ENCODE peak calls at places on chromosomes 13 and 19, in five cellular contexts. One of them, this sample, is unnamed.

GRCh38 chr19:5652261-5652660 is 28.1 kb downstream of the MICOS13 start:
- DNase-seq in SK-N-SH: no peak
- DNase-seq in HepG2: no peak
- DNase-seq in HCT116: no peak
- DNase-seq in H1: no peak
- DNase-seq in this sample: no peak

GRCh38 chr19:37695144-37695899 is 24.2 kb downstream of the ZNF607 start:
- DNase-seq in SK-N-SH: no peak
- DNase-seq in HepG2: no peak
- DNase-seq in HCT116: no peak
- DNase-seq in H1: no peak
- DNase-seq in this sample: no peak

GRCh38 chr19:11578342-11579142 is 1.1 kb upstream of the ACP5 start:
- DNase-seq in H1: no peak
- DNase-seq in SK-N-SH: peak
- DNase-seq in HCT116: no peak
- DNase-seq in HepG2: peak
- DNase-seq in this sample: no peak

GRCh38 chr13:43261018-43261417 is 237.6 kb downstream of the DNAJC15 start:
- DNase-seq in HepG2: no peak
- DNase-seq in HCT116: no peak
- DNase-seq in H1: no peak
- DNase-seq in SK-N-SH: no peak
- DNase-seq in this sample: no peak

GRCh38 chr19:42254083-42254849 is 662 bp downstream of the ERF start:
- DNase-seq in HepG2: peak
- DNase-seq in SK-N-SH: peak
- DNase-seq in HCT116: no peak
- DNase-seq in H1: no peak
- DNase-seq in this sample: no peak

GRCh38 chr13:98144501-98145350 is 1.8 kb downstream of the FARP1 start:
- DNase-seq in SK-N-SH: peak
- DNase-seq in HCT116: peak
- DNase-seq in HepG2: peak
- DNase-seq in H1: no peak
- DNase-seq in this sample: no peak

GRCh38 chr19:35045667-35046300 is 4.3 kb downstream of the HPN start:
- DNase-seq in H1: no peak
- DNase-seq in HepG2: no peak
- DNase-seq in HCT116: no peak
- DNase-seq in SK-N-SH: peak
- DNase-seq in this sample: peak

GRCh38 chr19:55546822-55547614 is 1.7 kb upstream of the SBK3 start:
- DNase-seq in H1: no peak
- DNase-seq in HCT116: no peak
- DNase-seq in HepG2: peak
- DNase-seq in SK-N-SH: no peak
- DNase-seq in this sample: no peak

GRCh38 chr19:11373166-11373884 is 1.1 kb upstream of the SWSAP1 start:
- DNase-seq in H1: no peak
- DNase-seq in SK-N-SH: peak
- DNase-seq in HepG2: no peak
- DNase-seq in HCT116: no peak
- DNase-seq in this sample: peak

GRCh38 chr13:75637101-75637774 is 1.1 kb downstream of the LMO7 start:
- DNase-seq in H1: no peak
- DNase-seq in SK-N-SH: peak
- DNase-seq in HCT116: no peak
- DNase-seq in HepG2: no peak
- DNase-seq in this sample: no peak

GRCh38 chr13:101512650-101513049 is 60.2 kb downstream of the ITGBL1 start:
- DNase-seq in HCT116: no peak
- DNase-seq in H1: no peak
- DNase-seq in HepG2: no peak
- DNase-seq in SK-N-SH: no peak
- DNase-seq in this sample: no peak

GRCh38 chr13:20128459-20128927 is 32.4 kb downstream of the GJA3 start:
- DNase-seq in HepG2: peak
- DNase-seq in SK-N-SH: peak
- DNase-seq in H1: no peak
- DNase-seq in HCT116: no peak
- DNase-seq in this sample: peak

GRCh38 chr13:59442946-59443345 is 720.8 kb downstream of the DIAPH3 start:
- DNase-seq in SK-N-SH: no peak
- DNase-seq in H1: no peak
- DNase-seq in HCT116: no peak
- DNase-seq in HepG2: no peak
- DNase-seq in this sample: no peak

GRCh38 chr19:39645800-39646411 is 9.8 kb upstream of the LGALS16 start:
- DNase-seq in H1: no peak
- DNase-seq in SK-N-SH: no peak
- DNase-seq in HepG2: peak
- DNase-seq in HCT116: no peak
- DNase-seq in this sample: no peak

GRCh38 chr13:51122868-51123267 is 11.8 kb upstream of the C13orf42 start:
- DNase-seq in HCT116: no peak
- DNase-seq in HepG2: peak
- DNase-seq in SK-N-SH: no peak
- DNase-seq in H1: no peak
- DNase-seq in this sample: no peak

GRCh38 chr19:6229951-6230712 is 49.6 kb downstream of the MLLT1 start:
- DNase-seq in HepG2: no peak
- DNase-seq in SK-N-SH: no peak
- DNase-seq in H1: no peak
- DNase-seq in HCT116: peak
- DNase-seq in this sample: no peak

GRCh38 chr19:18208098-18208951 is 4.5 kb upstream of the RAB3A start:
- DNase-seq in HCT116: no peak
- DNase-seq in H1: no peak
- DNase-seq in SK-N-SH: peak
- DNase-seq in HepG2: no peak
- DNase-seq in this sample: peak

GRCh38 chr13:109344552-109345157 is 441.7 kb downstream of the IRS2 start:
- DNase-seq in H1: no peak
- DNase-seq in HepG2: peak
- DNase-seq in HCT116: no peak
- DNase-seq in SK-N-SH: peak
- DNase-seq in this sample: no peak

GRCh38 chr19:34655651-34656050 is 21.3 kb downstream of the SCGB2B2 start:
- DNase-seq in H1: no peak
- DNase-seq in SK-N-SH: no peak
- DNase-seq in HepG2: no peak
- DNase-seq in HCT116: no peak
- DNase-seq in this sample: no peak

GRCh38 chr13:20301391-20302071 is 69.4 kb upstream of the GJB6 start:
- DNase-seq in SK-N-SH: no peak
- DNase-seq in H1: no peak
- DNase-seq in HepG2: no peak
- DNase-seq in HCT116: no peak
- DNase-seq in this sample: no peak

GRCh38 chr13:86945596-86945995 is 725.6 kb upstream of the SLITRK5 start:
- DNase-seq in H1: no peak
- DNase-seq in HCT116: no peak
- DNase-seq in HepG2: no peak
- DNase-seq in SK-N-SH: no peak
- DNase-seq in this sample: no peak

GRCh38 chr19:17095141-17095919 is 19.8 kb downstream of the MYO9B start:
- DNase-seq in H1: no peak
- DNase-seq in SK-N-SH: no peak
- DNase-seq in HCT116: no peak
- DNase-seq in HepG2: no peak
- DNase-seq in this sample: no peak

DNA sequence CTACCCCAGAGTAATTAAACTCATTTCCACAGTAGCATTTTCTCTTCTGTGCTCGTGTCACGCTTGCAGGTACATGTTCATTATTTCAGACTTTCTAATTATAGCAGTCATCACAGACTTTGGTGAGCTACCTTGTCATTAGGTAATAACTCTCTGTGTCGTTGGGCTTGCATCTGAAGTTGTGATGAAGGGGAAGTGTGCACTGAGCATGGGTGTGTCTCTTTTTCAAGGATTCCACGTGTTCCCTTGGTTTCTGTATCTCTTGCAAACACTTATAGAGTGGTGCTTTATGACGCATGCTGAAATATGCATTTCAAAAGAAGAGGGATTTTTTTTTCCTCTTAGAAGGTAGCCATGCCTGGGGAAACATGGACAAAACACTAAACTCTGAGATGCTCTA is 69.2 kb downstream of the MTUS2 start:
- DNase-seq in HepG2: no peak
- DNase-seq in H1: no peak
- DNase-seq in SK-N-SH: no peak
- DNase-seq in HCT116: no peak
- DNase-seq in this sample: no peak
- TF ChIP-seq JUND in HepG2: no peak
- TF ChIP-seq JUND in H1: no peak
- TF ChIP-seq JUND in SK-N-SH: no peak
- TF ChIP-seq JUND in HCT116: no peak
- TF ChIP-seq JUND in this sample: no peak

GRCh38 chr13:33326246-33326645 is 40.7 kb upstream of the STARD13 start:
- DNase-seq in SK-N-SH: no peak
- DNase-seq in H1: no peak
- DNase-seq in HepG2: no peak
- DNase-seq in HCT116: no peak
- DNase-seq in this sample: no peak

GRCh38 chr13:33323766-33324525 is 38.4 kb upstream of the STARD13 start:
- DNase-seq in SK-N-SH: no peak
- DNase-seq in HepG2: no peak
- DNase-seq in HCT116: no peak
- DNase-seq in H1: no peak
- DNase-seq in this sample: no peak

GRCh38 chr13:33322474-33322827 is 36.9 kb upstream of the STARD13 start:
- DNase-seq in HCT116: no peak
- DNase-seq in HepG2: no peak
- DNase-seq in H1: no peak
- DNase-seq in SK-N-SH: no peak
- DNase-seq in this sample: no peak

GRCh38 chr13:33321686-33322473 is 36.3 kb upstream of the STARD13 start:
- DNase-seq in H1: no peak
- DNase-seq in SK-N-SH: no peak
- DNase-seq in HCT116: no peak
- DNase-seq in HepG2: no peak
- DNase-seq in this sample: no peak

DNA sequence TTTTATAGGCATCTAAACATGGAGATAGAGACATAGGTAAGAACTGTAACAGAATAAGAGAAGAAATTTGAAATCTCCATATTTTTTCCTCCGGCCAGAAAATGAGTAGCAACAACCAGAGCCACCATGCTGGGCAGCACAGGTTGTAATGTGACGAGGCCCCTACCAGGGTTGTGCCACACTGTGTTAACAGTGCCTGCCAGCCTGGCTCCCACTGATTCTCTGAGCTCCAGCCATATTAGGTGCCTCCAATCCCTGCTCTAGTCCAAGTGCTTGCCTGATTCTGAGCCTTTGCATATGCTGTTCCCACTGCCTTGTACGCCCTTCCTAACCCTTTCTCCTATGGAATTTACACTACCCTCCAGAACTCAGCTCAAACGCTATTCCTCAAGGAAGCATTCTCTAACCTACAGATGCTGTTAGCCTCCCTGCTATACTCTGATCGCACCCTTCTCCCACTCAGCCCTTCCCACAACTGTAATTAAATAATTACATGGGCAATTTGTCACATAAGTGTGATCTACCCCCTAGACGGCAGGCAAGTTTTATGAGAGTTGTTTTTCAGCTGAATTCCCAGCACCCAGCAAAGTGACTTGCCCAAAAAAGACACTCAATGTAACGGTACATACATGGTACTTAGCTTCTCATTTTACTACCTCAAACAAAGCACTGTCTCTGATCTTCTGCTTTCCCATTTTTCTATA is 37.6 kb upstream of the STARD13 start:
- DNase-seq in H1: no peak
- DNase-seq in HepG2: no peak
- DNase-seq in HCT116: no peak
- DNase-seq in SK-N-SH: no peak
- DNase-seq in this sample: no peak
- TF ChIP-seq JUND in H1: no peak
- TF ChIP-seq JUND in HepG2: no peak
- TF ChIP-seq JUND in HCT116: no peak
- TF ChIP-seq JUND in SK-N-SH: no peak
- TF ChIP-seq JUND in this sample: no peak

DNA sequence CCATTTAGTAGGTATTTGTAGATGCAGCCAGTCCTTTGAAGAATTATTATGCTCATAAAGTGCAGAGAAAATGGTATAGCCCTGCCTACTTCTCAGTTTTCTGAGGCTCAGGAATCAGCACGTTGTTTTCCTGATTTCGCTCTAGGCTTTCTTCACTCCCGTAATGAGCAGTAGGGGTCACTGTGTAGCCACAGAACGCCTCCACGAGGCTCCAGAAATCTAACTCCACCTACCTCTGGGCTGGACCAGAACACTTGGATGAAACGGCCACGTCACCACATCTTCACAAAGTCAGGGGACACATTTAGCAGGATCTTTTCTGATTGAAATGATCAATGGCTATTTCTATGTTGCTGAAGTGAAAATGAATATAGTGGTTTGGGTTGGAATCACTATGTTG is 49.8 kb upstream of the GTF3A start:
- DNase-seq in H1: no peak
- DNase-seq in HepG2: peak
- DNase-seq in HCT116: peak
- DNase-seq in SK-N-SH: peak
- DNase-seq in this sample: peak
- TF ChIP-seq JUND in H1: no peak
- TF ChIP-seq JUND in HepG2: no peak
- TF ChIP-seq JUND in HCT116: no peak
- TF ChIP-seq JUND in SK-N-SH: no peak
- TF ChIP-seq JUND in this sample: no peak

GRCh38 chr19:7509625-7510024 is 6.3 kb upstream of the ZNF358 start:
- DNase-seq in SK-N-SH: no peak
- DNase-seq in HCT116: no peak
- DNase-seq in HepG2: no peak
- DNase-seq in H1: no peak
- DNase-seq in this sample: no peak

GRCh38 chr19:7506385-7507328 is 9.2 kb upstream of the ZNF358 start:
- DNase-seq in HCT116: peak
- DNase-seq in SK-N-SH: peak
- DNase-seq in HepG2: peak
- DNase-seq in H1: peak
- DNase-seq in this sample: peak

GRCh38 chr19:7505682-7506384 is 10.1 kb upstream of the ZNF358 start:
- DNase-seq in H1: no peak
- DNase-seq in HepG2: no peak
- DNase-seq in SK-N-SH: peak
- DNase-seq in HCT116: no peak
- DNase-seq in this sample: no peak

GRCh38 chr19:7505288-7505681 is 10.6 kb upstream of the ZNF358 start:
- DNase-seq in SK-N-SH: no peak
- DNase-seq in H1: no peak
- DNase-seq in HepG2: no peak
- DNase-seq in HCT116: no peak
- DNase-seq in this sample: no peak

DNA sequence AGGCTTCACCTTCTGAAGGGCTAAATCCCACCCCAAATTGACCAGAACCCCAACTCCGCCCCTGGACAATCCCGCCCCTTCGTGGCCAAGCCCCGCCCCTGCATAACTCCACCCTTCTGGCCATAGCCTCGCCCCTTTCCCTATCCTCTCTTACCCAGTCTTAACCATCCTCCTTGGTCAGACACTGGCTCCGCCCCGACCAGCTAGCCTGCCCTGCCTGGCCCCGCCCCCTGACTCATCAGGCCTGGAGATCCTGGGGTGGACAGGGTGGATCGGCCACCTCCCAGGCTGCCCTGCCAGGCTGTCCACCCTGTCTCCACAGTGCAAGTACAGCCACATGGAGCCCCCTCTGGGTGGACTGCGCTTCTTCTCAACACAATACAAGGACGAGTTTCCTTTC is 8.0 kb upstream of the ZNF358 start:
- DNase-seq in HCT116: peak
- DNase-seq in H1: peak
- DNase-seq in SK-N-SH: peak
- DNase-seq in HepG2: peak
- DNase-seq in this sample: peak
- TF ChIP-seq JUND in HCT116: no peak
- TF ChIP-seq JUND in H1: peak
- TF ChIP-seq JUND in SK-N-SH: no peak
- TF ChIP-seq JUND in HepG2: no peak
- TF ChIP-seq JUND in this sample: no peak